ENCODE peak calls at places on chromosome 1, in seven cellular contexts. V is hypothalamus, G is Right ventricle myocardium superior, Y is myocyte, E is RWPE2, J is A549, C is ovary. T is an unnamed sample.

GRCh38 chr1:109484519-109484975 is 842 bp downstream of the ATXN7L2 start:
- DNase-seq in V (no peak), G (no peak), Y (no peak), E (no peak), J (no peak), C (no peak), T (no peak)

GRCh38 chr1:209768354-209768774 is 12.5 kb downstream of the TRAF3IP3 start:
- DNase-seq in V (no peak), G (no peak), Y (no peak), E (no peak), J (no peak), C (no peak), T (no peak)

GRCh38 chr1:180262628-180263488 is 32.8 kb downstream of the LHX4 start:
- DNase-seq in V (no peak), G (no peak), Y (no peak), E (no peak), J (no peak), C (no peak), T (peak; percentile 37)

GRCh38 chr1:223010552-223011229 is 132.4 kb downstream of the TLR5 start:
- DNase-seq in V (no peak), G (no peak), Y (peak; percentile 86), E (no peak), J (no peak), C (no peak), T (no peak)

GRCh38 chr1:16440480-16441311 is at the start of gene NECAP2:
- DNase-seq in V (peak; percentile 91), G (peak; percentile 97), Y (peak; percentile 93), E (peak; percentile 91), J (peak; percentile 85), C (peak; percentile 93), T (peak; percentile 99)

GRCh38 chr1:177780096-177780700 is 189.7 kb downstream of the SEC16B start:
- DNase-seq in V (no peak), G (no peak), Y (peak; percentile 92), E (no peak), J (peak; percentile 24), C (no peak), T (peak; percentile 58)

GRCh38 chr1:1120096-1120495 is 4.2 kb upstream of the C1orf159 start:
- DNase-seq in V (no peak), G (peak; percentile 17), Y (no peak), E (peak; percentile 36), J (no peak), C (no peak), T (peak; percentile 39)

GRCh38 chr1:54273092-54273836 is 73.3 kb downstream of the MRPL37 start:
- DNase-seq in V (peak; percentile 65), G (peak; percentile 72), Y (peak; percentile 87), E (no peak), J (no peak), C (peak; percentile 91), T (peak; percentile 78)

GRCh38 chr1:248421384-248421783 is 18.5 kb downstream of the OR2T1 start:
- DNase-seq in V (no peak), G (no peak), Y (peak; percentile 2), E (no peak), J (no peak), C (no peak), T (no peak)

GRCh38 chr1:57590978-57591377 is 167.1 kb upstream of the DAB1 start:
- DNase-seq in V (no peak), G (no peak), Y (no peak), E (no peak), J (no peak), C (no peak), T (peak; percentile 72)

GRCh38 chr1:96473791-96474452 is 247.7 kb upstream of the PTBP2 start:
- DNase-seq in V (no peak), G (no peak), Y (no peak), E (no peak), J (no peak), C (no peak), T (no peak)

GRCh38 chr1:154935749-154936415 is 637 bp downstream of the PMVK start:
- DNase-seq in V (no peak), G (no peak), Y (no peak), E (no peak), J (no peak), C (no peak), T (no peak)

GRCh38 chr1:10782491-10783244 is 13.8 kb downstream of the CASZ1 start:
- DNase-seq in V (no peak), G (no peak), Y (no peak), E (no peak), J (no peak), C (no peak), T (no peak)